ENCODE peak calls at places on chromosome 10, in five cellular contexts. E is A549, I is K562, R is HepG2, U is GM23338. L is an unnamed sample.

GRCh38 chr10:21243748-21244257 is 281.7 kb downstream of the SKIDA1 start:
- DNase-seq in E (no peak), I (no peak), R (no peak), U (no peak), L (no peak)

GRCh38 chr10:84293171-84293570 is 35.2 kb upstream of the CCSER2 start:
- DNase-seq in E (no peak), I (no peak), R (no peak), U (no peak), L (no peak)

GRCh38 chr10:47351899-47352815 is 4.0 kb downstream of the RBP3 start:
- DNase-seq in E (no peak), I (no peak), R (no peak), U (no peak), L (no peak)

GRCh38 chr10:129742742-129743550 is 221.1 kb downstream of the EBF3 start:
- DNase-seq in E (no peak), I (no peak), R (no peak), U (no peak), L (no peak)

GRCh38 chr10:30062090-30062489 is 2.7 kb upstream of the JCAD start:
- DNase-seq in E (no peak), I (no peak), R (no peak), U (no peak), L (no peak)

GRCh38 chr10:28872592-28873165 is 195.4 kb downstream of the BAMBI start:
- DNase-seq in E (no peak), I (no peak), R (peak), U (no peak), L (no peak)

GRCh38 chr10:19788075-19788686 is 28.1 kb upstream of the PLXDC2 start:
- DNase-seq in E (no peak), I (peak), R (peak), U (peak), L (no peak)

GRCh38 chr10:97332586-97333350 is 1.8 kb downstream of the FRAT2 start:
- DNase-seq in E (no peak), I (peak), R (peak), U (peak), L (no peak)

GRCh38 chr10:24849051-24849450 is 103.4 kb downstream of the PRTFDC1 start:
- DNase-seq in E (no peak), I (no peak), R (no peak), U (no peak), L (no peak)

GRCh38 chr10:79904671-79905321 is 44.1 kb downstream of the SFTPD start:
- DNase-seq in E (no peak), I (peak), R (no peak), U (peak), L (no peak)

GRCh38 chr10:32056136-32057040 is at the start of gene KIF5B:
- DNase-seq in E (peak), I (peak), R (peak), U (peak), L (peak)
- TF ChIP-seq JUNB in E (no peak), I (no peak), R (no peak), U (no peak), L (no peak)

GRCh38 chr10:13016413-13016812 is 14.9 kb upstream of the CCDC3 start:
- DNase-seq in E (no peak), I (no peak), R (no peak), U (peak), L (no peak)
- TF ChIP-seq JUNB in E (no peak), I (no peak), R (no peak), U (no peak), L (no peak)

DNA sequence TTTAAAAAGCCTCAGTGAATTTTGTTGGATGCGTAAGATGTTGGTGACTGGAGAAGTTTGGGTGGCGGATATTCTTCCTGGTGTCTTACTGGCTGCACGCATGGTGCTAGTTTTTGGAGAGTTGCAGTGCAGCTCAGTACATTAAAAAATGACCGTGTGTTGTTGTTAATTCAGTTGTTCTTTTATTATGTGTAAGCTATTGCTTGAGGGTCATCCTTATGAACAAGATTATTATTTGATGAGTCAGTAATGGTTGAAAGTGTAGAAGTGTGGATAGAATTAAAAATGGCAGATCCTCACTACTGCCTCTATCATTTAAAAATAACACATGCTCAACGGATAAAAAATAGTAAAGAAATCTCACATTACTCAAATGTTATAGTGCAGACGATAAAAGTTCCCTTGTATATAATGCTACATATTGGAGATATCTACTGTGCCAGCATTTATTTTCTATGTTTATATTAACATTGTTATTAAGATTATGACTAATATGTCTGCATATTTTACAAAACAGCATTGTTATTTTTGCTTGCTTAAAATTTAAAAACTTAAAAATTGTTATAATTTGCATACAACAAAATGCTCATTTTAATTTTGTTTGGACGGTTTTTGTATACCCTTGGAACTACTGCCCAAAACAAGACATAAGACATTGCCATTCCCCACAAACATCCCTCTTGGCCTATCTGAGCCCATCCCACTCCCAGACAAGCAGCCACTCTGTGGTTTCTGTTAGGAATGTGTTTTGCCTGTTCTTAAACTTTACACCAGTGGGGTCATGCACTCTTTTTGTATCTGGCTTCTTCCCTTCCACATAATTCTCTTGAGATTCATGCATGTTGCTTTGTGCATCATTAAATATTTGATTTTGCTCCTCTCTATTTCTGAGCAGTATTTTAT is 142.0 kb downstream of the DOCK1 start:
- DNase-seq in E (no peak), I (no peak), R (no peak), U (no peak), L (no peak)
- TF ChIP-seq JUNB in E (no peak), I (no peak), R (no peak), U (no peak), L (no peak)

GRCh38 chr10:33719005-33719703 is 384.7 kb upstream of the NRP1 start:
- DNase-seq in E (no peak), I (no peak), R (no peak), U (no peak), L (no peak)
- TF ChIP-seq JUNB in E (no peak), I (no peak), R (no peak), U (no peak), L (no peak)

GRCh38 chr10:50221470-50221869 is 29.8 kb downstream of the ASAH2 start:
- DNase-seq in E (no peak), I (no peak), R (no peak), U (no peak), L (no peak)

GRCh38 chr10:50216418-50216817 is 34.9 kb downstream of the ASAH2 start:
- DNase-seq in E (no peak), I (no peak), R (peak), U (no peak), L (no peak)

GRCh38 chr10:50219646-50220045 is 31.7 kb downstream of the ASAH2 start:
- DNase-seq in E (no peak), I (peak), R (peak), U (no peak), L (no peak)

GRCh38 chr10:50219200-50219599 is 32.1 kb downstream of the ASAH2 start:
- DNase-seq in E (no peak), I (no peak), R (peak), U (no peak), L (no peak)

GRCh38 chr10:50216894-50217293 is 34.4 kb downstream of the ASAH2 start:
- DNase-seq in E (no peak), I (no peak), R (peak), U (peak), L (no peak)
- TF ChIP-seq JUNB in E (no peak), I (no peak), R (no peak), U (no peak), L (no peak)

GRCh38 chr10:132469197-132469942 is 68.2 kb upstream of the INPP5A start:
- DNase-seq in E (no peak), I (no peak), R (no peak), U (no peak), L (no peak)

GRCh38 chr10:132471484-132471883 is 66.1 kb upstream of the INPP5A start:
- DNase-seq in E (no peak), I (no peak), R (no peak), U (no peak), L (no peak)

GRCh38 chr10:132470306-132471124 is 67.1 kb upstream of the INPP5A start:
- DNase-seq in E (no peak), I (no peak), R (no peak), U (no peak), L (no peak)

GRCh38 chr10:132468651-132469050 is 68.9 kb upstream of the INPP5A start:
- DNase-seq in E (no peak), I (no peak), R (no peak), U (no peak), L (no peak)

DNA sequence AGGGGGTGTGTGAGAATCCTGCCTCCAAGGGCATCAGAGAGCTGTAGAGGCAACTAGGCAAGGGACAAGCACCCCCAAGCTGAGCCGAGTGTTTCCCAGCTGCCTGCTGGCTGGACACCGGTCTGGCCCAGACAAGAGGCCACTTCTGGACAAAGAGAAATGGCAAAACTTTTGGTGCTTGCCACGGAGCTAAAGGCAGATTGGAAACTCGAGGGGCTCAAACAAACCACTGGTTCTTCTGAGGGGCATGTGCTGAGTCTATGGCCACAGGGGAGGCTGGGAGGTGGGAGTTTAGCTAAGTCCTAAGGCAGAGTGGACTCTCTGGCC is 66.5 kb upstream of the INPP5A start:
- DNase-seq in E (no peak), I (no peak), R (no peak), U (no peak), L (no peak)
- TF ChIP-seq JUNB in E (no peak), I (no peak), R (no peak), U (no peak), L (no peak)

GRCh38 chr10:33377658-33378025 is 43.2 kb upstream of the NRP1 start:
- DNase-seq in E (no peak), I (no peak), R (no peak), U (no peak), L (no peak)
- TF ChIP-seq JUNB in E (no peak), I (no peak), R (no peak), U (no peak), L (no peak)

DNA sequence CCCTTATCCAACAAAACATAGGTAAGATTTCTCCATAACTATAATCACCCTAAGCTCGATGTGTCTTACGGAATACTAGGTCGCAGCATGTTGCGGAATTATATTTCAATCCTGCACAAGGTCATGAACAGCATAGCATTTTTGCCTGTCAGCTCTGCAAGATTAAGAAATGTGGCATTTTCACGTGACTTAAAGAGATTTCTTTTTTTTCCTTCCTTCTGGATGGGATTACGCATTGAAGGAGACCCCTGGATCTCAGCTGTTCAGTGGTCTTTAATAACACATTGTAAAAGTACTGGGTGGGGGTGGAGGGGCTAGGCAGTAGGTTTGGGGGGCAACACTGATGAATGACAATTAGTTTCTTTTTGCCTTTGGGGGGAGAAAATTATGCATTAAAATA is 106.7 kb downstream of the CUBN start:
- DNase-seq in E (no peak), I (no peak), R (no peak), U (peak), L (no peak)
- TF ChIP-seq JUNB in E (no peak), I (no peak), R (no peak), U (no peak), L (no peak)

L was measured in GM12878.